ENCODE peak calls at places on chromosomes 1 and 21, in five cellular contexts. S is IMR-90, N is mesendoderm, W is H1, C is neuronal stem cell. Z is an unnamed sample.

GRCh38 chr1:98763488-98764141 is 102.1 kb downstream of the SNX7 start:
- DNase-seq in S (no peak), N (no peak), W (no peak), C (no peak), Z (no peak)

GRCh38 chr1:15326691-15327530 is 79.9 kb downstream of the FHAD1 start:
- DNase-seq in S (no peak), N (no peak), W (no peak), C (peak), Z (no peak)

GRCh38 chr21:41648591-41649031 is 118.2 kb downstream of the RIPK4 start:
- DNase-seq in S (peak), N (peak), W (no peak), C (no peak), Z (no peak)

GRCh38 chr21:8989883-8990325 is 1531.5 kb upstream of the TPTE start:
- DNase-seq in S (no peak), N (no peak), W (no peak), C (no peak), Z (no peak)

GRCh38 chr1:27876341-27877114 is 4.2 kb downstream of the THEMIS2 start:
- DNase-seq in S (no peak), N (no peak), W (no peak), C (no peak), Z (no peak)

GRCh38 chr1:206957639-206958038 is 11.4 kb upstream of the PIGR start:
- DNase-seq in S (no peak), N (no peak), W (no peak), C (no peak), Z (no peak)

GRCh38 chr21:28725396-28725795 is 267.3 kb downstream of the LTN1 start:
- DNase-seq in S (no peak), N (no peak), W (no peak), C (no peak), Z (no peak)

GRCh38 chr1:179228783-179229213 is 679 bp downstream of the ABL2 start:
- DNase-seq in S (peak), N (peak), W (peak), C (peak), Z (peak)

GRCh38 chr1:38585460-38585859 is 274.1 kb downstream of the RRAGC start:
- DNase-seq in S (no peak), N (no peak), W (no peak), C (no peak), Z (no peak)

GRCh38 chr1:171433451-171433850 is 51.9 kb upstream of the PRRC2C start:
- DNase-seq in S (peak), N (no peak), W (no peak), C (no peak), Z (peak)
- H2AK5ac ChIP-seq in S (no peak), N (no peak), W (no peak), C (no peak), Z (no peak)

GRCh38 chr1:230392920-230393521 is 33.1 kb downstream of the PGBD5 start:
- DNase-seq in S (no peak), N (no peak), W (no peak), C (no peak), Z (no peak)
- H2BK15ac ChIP-seq in S (no peak), N (no peak), W (no peak), C (no peak), Z (no peak)

DNA sequence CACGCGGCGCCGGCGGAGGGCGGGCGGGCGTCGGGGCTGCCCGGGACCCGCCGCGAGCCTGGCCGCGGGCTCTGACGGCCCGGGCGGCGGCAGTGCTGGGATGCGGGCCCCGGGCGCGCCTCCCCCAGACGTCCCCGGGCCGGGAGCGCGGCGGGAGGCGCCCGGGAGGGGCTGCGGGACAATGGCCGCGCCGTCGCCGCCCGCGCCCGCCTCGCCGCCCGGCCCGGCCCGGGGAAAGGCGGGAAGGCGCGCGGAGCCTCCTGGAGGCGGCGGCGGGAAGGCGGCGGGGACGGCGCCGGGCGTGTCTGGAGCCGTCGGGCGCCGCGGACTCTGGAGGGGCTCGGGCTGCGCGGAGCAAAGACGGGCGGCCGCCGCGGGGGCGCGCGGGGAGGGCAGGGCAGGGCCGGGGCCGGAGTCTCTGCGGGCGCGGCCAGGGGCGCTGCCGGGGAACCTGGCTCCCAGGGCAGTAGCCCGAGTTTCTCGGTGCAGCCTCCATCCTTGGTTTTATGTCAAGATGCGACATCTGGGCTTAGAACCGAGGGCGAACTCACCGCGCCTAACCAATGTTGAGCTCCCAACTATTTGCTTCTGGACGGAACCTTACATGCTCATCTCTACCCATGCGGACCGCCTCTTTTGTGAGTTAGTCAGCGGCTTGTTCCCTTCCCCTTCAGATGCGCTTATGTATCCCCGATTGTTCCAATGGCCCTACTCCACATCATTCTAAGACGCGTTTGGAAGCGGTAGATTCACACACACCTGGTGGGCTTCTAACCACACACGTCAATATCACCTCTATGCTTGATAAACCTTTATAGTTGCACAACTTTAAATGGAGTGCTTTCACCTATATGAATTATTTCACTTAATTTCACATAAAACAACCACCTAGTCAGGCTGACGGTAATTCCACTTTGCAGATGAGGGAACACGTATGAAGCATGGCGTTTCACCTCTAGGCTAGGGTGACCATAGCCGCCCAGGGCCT is 651 bp downstream of the ZBTB8A start:
- DNase-seq in S (peak), N (peak), W (peak), C (peak), Z (peak)
- H2AK5ac ChIP-seq in S (peak), N (peak), W (no peak), C (no peak), Z (no peak)

DNA sequence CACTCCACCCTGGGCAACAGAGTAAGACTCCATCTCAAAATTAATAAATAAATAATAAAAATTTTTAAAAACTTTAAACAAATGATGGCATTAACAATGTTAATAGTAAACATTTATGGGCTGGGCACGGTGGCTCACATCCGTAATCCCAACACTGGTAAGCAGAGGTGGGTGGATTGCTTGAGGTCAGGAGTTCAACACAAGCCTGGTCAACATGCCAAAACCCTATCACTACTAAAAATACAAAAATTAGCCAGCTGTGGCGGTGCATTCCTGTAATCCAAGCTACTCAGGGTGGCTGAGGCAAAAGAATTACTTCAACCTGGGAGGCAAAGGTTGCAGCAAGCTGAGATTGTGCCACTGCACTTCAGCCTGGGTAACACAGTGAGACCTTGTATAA is 9.0 kb upstream of the L1TD1 start:
- DNase-seq in S (no peak), N (no peak), W (no peak), C (no peak), Z (no peak)
- H2BK15ac ChIP-seq in S (no peak), N (peak), W (peak), C (no peak), Z (no peak)

Z was measured in mesenchymal stem cell.